ENCODE peak calls at places on chromosomes 1 and 21, in five cellular contexts. One of them, this sample, is unnamed. For H3K27me3, the result is how much of the 10 kb centered on the place peaks cover.

GRCh38 chr1:247494746-247495145 is 36.8 kb upstream of the OR2B11 start:
- DNase-seq in brain microvascular endothelial cell: no peak
- DNase-seq in left ventricle myocardium inferior: no peak
- DNase-seq in pancreas: no peak
- DNase-seq in ovary: no peak
- DNase-seq in this sample: no peak

GRCh38 chr1:234433563-234434285 is 45.3 kb downstream of the TARBP1 start:
- DNase-seq in left ventricle myocardium inferior: no peak
- DNase-seq in ovary: no peak
- DNase-seq in brain microvascular endothelial cell: peak
- DNase-seq in pancreas: no peak
- DNase-seq in this sample: no peak

GRCh38 chr1:41861509-41862410 is 57.0 kb downstream of the HIVEP3 start:
- DNase-seq in pancreas: no peak
- DNase-seq in ovary: no peak
- DNase-seq in left ventricle myocardium inferior: no peak
- DNase-seq in brain microvascular endothelial cell: no peak
- DNase-seq in this sample: no peak

GRCh38 chr21:36135391-36136094 is 664 bp downstream of the CBR3 start:
- DNase-seq in pancreas: peak
- DNase-seq in ovary: peak
- DNase-seq in left ventricle myocardium inferior: peak
- DNase-seq in brain microvascular endothelial cell: peak
- DNase-seq in this sample: peak

GRCh38 chr1:231808990-231809389 is 182.4 kb downstream of the DISC1 start:
- DNase-seq in brain microvascular endothelial cell: peak
- DNase-seq in ovary: no peak
- DNase-seq in left ventricle myocardium inferior: no peak
- DNase-seq in pancreas: no peak
- DNase-seq in this sample: peak

GRCh38 chr1:175968486-175969182 is 225.2 kb upstream of the TNR start:
- DNase-seq in left ventricle myocardium inferior: no peak
- DNase-seq in pancreas: no peak
- DNase-seq in ovary: no peak
- DNase-seq in brain microvascular endothelial cell: no peak
- DNase-seq in this sample: no peak

GRCh38 chr1:7315316-7315715 is 455.8 kb upstream of the VAMP3 start:
- DNase-seq in pancreas: no peak
- DNase-seq in ovary: no peak
- DNase-seq in brain microvascular endothelial cell: no peak
- DNase-seq in left ventricle myocardium inferior: no peak
- DNase-seq in this sample: no peak

GRCh38 chr1:87644500-87645245 is 316.0 kb downstream of the LMO4 start:
- DNase-seq in brain microvascular endothelial cell: peak
- DNase-seq in ovary: no peak
- DNase-seq in left ventricle myocardium inferior: no peak
- DNase-seq in pancreas: no peak
- DNase-seq in this sample: no peak

GRCh38 chr1:242189591-242189990 is 190.7 kb upstream of the MAP1LC3C start:
- DNase-seq in left ventricle myocardium inferior: no peak
- DNase-seq in brain microvascular endothelial cell: no peak
- DNase-seq in pancreas: no peak
- DNase-seq in ovary: no peak
- DNase-seq in this sample: no peak

GRCh38 chr1:99240621-99241020 is 23.7 kb upstream of the PLPPR4 start:
- DNase-seq in left ventricle myocardium inferior: no peak
- DNase-seq in ovary: no peak
- DNase-seq in brain microvascular endothelial cell: no peak
- DNase-seq in pancreas: no peak
- DNase-seq in this sample: no peak

GRCh38 chr21:44966135-44967081 is 26.6 kb downstream of the SLX9 start:
- DNase-seq in ovary: peak
- DNase-seq in pancreas: no peak
- DNase-seq in brain microvascular endothelial cell: no peak
- DNase-seq in left ventricle myocardium inferior: peak
- DNase-seq in this sample: no peak

GRCh38 chr1:98940680-98941079 is 64.0 kb downstream of the PLPPR5 start:
- DNase-seq in left ventricle myocardium inferior: no peak
- DNase-seq in brain microvascular endothelial cell: peak
- DNase-seq in pancreas: no peak
- DNase-seq in ovary: no peak
- DNase-seq in this sample: no peak

GRCh38 chr1:54850082-54850730 is 36.8 kb downstream of the DHCR24 start:
- DNase-seq in ovary: no peak
- DNase-seq in brain microvascular endothelial cell: no peak
- DNase-seq in left ventricle myocardium inferior: no peak
- DNase-seq in pancreas: no peak
- DNase-seq in this sample: no peak

GRCh38 chr1:26162220-26162703 is 3.4 kb downstream of the FAM110D start:
- DNase-seq in brain microvascular endothelial cell: no peak
- DNase-seq in ovary: no peak
- DNase-seq in pancreas: no peak
- DNase-seq in left ventricle myocardium inferior: no peak
- DNase-seq in this sample: no peak

GRCh38 chr1:113123737-113124136 is 50.7 kb downstream of the LRIG2 start:
- DNase-seq in pancreas: no peak
- DNase-seq in left ventricle myocardium inferior: no peak
- DNase-seq in brain microvascular endothelial cell: peak
- DNase-seq in ovary: peak
- DNase-seq in this sample: no peak

GRCh38 chr1:144551107-144551542 is 41.6 kb upstream of the PPIAL4F start:
- DNase-seq in left ventricle myocardium inferior: no peak
- DNase-seq in ovary: no peak
- DNase-seq in pancreas: no peak
- DNase-seq in brain microvascular endothelial cell: no peak
- DNase-seq in this sample: no peak

GRCh38 chr1:107993920-107994319 is 28.9 kb upstream of the VAV3 start:
- DNase-seq in left ventricle myocardium inferior: no peak
- DNase-seq in brain microvascular endothelial cell: no peak
- DNase-seq in ovary: no peak
- DNase-seq in pancreas: no peak
- DNase-seq in this sample: no peak

GRCh38 chr1:28143496-28144202 is 32.8 kb downstream of the PTAFR start:
- DNase-seq in pancreas: no peak
- DNase-seq in left ventricle myocardium inferior: no peak
- DNase-seq in ovary: no peak
- DNase-seq in brain microvascular endothelial cell: no peak
- DNase-seq in this sample: no peak

GRCh38 chr1:201365251-201365650 is 12.2 kb downstream of the TNNT2 start:
- DNase-seq in ovary: no peak
- DNase-seq in left ventricle myocardium inferior: peak
- DNase-seq in pancreas: no peak
- DNase-seq in brain microvascular endothelial cell: no peak
- DNase-seq in this sample: no peak

GRCh38 chr1:59645893-59646292 is 168.9 kb upstream of the HOOK1 start:
- DNase-seq in left ventricle myocardium inferior: no peak
- DNase-seq in ovary: peak
- DNase-seq in pancreas: no peak
- DNase-seq in brain microvascular endothelial cell: no peak
- DNase-seq in this sample: no peak

GRCh38 chr1:58849556-58849955 is 65.7 kb upstream of the JUN start:
- DNase-seq in ovary: no peak
- DNase-seq in left ventricle myocardium inferior: no peak
- DNase-seq in brain microvascular endothelial cell: no peak
- DNase-seq in pancreas: no peak
- DNase-seq in this sample: no peak

GRCh38 chr21:36506482-36506881 is 26.6 kb upstream of the CLDN14 start:
- DNase-seq in pancreas: no peak
- DNase-seq in left ventricle myocardium inferior: no peak
- DNase-seq in brain microvascular endothelial cell: no peak
- DNase-seq in ovary: no peak
- DNase-seq in this sample: no peak

GRCh38 chr1:161928056-161928455 is 95.6 kb downstream of the OLFML2B start:
- DNase-seq in pancreas: no peak
- DNase-seq in brain microvascular endothelial cell: no peak
- DNase-seq in ovary: no peak
- DNase-seq in left ventricle myocardium inferior: no peak
- DNase-seq in this sample: no peak

GRCh38 chr1:15526021-15526489 is 593 bp upstream of the DNAJC16 start:
- DNase-seq in left ventricle myocardium inferior: no peak
- DNase-seq in brain microvascular endothelial cell: no peak
- DNase-seq in ovary: peak
- DNase-seq in pancreas: no peak
- DNase-seq in this sample: no peak

GRCh38 chr1:43622471-43622870 is 27.5 kb upstream of the KDM4A start:
- DNase-seq in pancreas: no peak
- DNase-seq in left ventricle myocardium inferior: no peak
- DNase-seq in ovary: no peak
- DNase-seq in brain microvascular endothelial cell: peak
- DNase-seq in this sample: peak

GRCh38 chr1:9242338-9242969 is 7.9 kb downstream of the H6PD start:
- DNase-seq in pancreas: peak
- DNase-seq in left ventricle myocardium inferior: peak
- DNase-seq in ovary: peak
- DNase-seq in brain microvascular endothelial cell: no peak
- DNase-seq in this sample: peak

GRCh38 chr1:3743421-3743820 is 8.8 kb upstream of the CCDC27 start:
- DNase-seq in ovary: no peak
- DNase-seq in left ventricle myocardium inferior: no peak
- DNase-seq in brain microvascular endothelial cell: no peak
- DNase-seq in pancreas: no peak
- DNase-seq in this sample: no peak

GRCh38 chr1:36182734-36183133 is 26.8 kb downstream of the MAP7D1 start:
- DNase-seq in pancreas: no peak
- DNase-seq in left ventricle myocardium inferior: no peak
- DNase-seq in ovary: no peak
- DNase-seq in brain microvascular endothelial cell: no peak
- DNase-seq in this sample: no peak

GRCh38 chr1:22344851-22345560 is 106.6 kb upstream of the ZBTB40 start:
- DNase-seq in brain microvascular endothelial cell: no peak
- DNase-seq in left ventricle myocardium inferior: no peak
- DNase-seq in ovary: no peak
- DNase-seq in pancreas: no peak
- DNase-seq in this sample: no peak
- H3K27me3 ChIP-seq in brain microvascular endothelial cell: under half
- H3K27me3 ChIP-seq in left ventricle myocardium inferior: half or more
- H3K27me3 ChIP-seq in ovary: under half
- H3K27me3 ChIP-seq in pancreas: under half
- H3K27me3 ChIP-seq in this sample: under half

GRCh38 chr1:148354909-148355308 is 128.2 kb downstream of the PPIAL4G start:
- DNase-seq in ovary: no peak
- DNase-seq in left ventricle myocardium inferior: no peak
- DNase-seq in pancreas: no peak
- DNase-seq in brain microvascular endothelial cell: no peak
- DNase-seq in this sample: no peak

GRCh38 chr1:148352470-148353118 is 130.5 kb downstream of the PPIAL4G start:
- DNase-seq in ovary: no peak
- DNase-seq in pancreas: no peak
- DNase-seq in brain microvascular endothelial cell: no peak
- DNase-seq in left ventricle myocardium inferior: no peak
- DNase-seq in this sample: no peak

GRCh38 chr1:148353461-148354283 is 129.4 kb downstream of the PPIAL4G start:
- DNase-seq in ovary: no peak
- DNase-seq in brain microvascular endothelial cell: peak
- DNase-seq in left ventricle myocardium inferior: no peak
- DNase-seq in pancreas: no peak
- DNase-seq in this sample: no peak

GRCh38 chr1:148355976-148356375 is 127.1 kb downstream of the PPIAL4G start:
- DNase-seq in brain microvascular endothelial cell: no peak
- DNase-seq in ovary: no peak
- DNase-seq in pancreas: no peak
- DNase-seq in left ventricle myocardium inferior: no peak
- DNase-seq in this sample: no peak

DNA sequence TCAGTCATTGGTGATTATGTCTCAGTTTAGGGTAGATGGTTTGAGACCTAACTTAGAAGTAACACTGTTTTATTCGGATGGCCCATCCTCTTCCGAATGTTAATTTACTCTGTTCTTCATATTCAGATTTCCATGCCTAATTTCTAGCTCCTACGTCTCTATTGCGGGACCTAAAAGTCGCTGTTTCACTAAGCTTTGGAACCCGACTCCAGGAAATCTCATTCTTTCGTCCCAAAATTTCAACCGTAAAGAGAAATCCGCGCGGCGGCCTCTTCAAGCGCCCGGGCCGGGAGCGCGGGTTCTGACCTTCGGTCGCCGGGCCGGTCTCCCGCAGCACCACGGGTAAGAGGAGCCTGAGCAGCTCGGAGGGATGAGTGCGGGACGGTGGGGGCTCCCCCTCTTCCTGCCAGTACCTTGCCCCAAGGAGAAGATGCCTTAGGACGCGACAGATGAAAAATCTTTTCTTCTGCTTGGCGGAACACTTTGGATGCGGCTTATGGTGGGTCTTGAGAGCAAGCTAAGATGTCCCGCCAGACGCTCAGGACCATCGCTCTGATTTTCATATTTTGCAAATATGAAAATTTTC is 128.7 kb downstream of the PPIAL4G start:
- DNase-seq in pancreas: no peak
- DNase-seq in ovary: no peak
- DNase-seq in left ventricle myocardium inferior: no peak
- DNase-seq in brain microvascular endothelial cell: no peak
- DNase-seq in this sample: no peak
- H3K27me3 ChIP-seq in pancreas: under half
- H3K27me3 ChIP-seq in ovary: under half
- H3K27me3 ChIP-seq in left ventricle myocardium inferior: half or more
- H3K27me3 ChIP-seq in brain microvascular endothelial cell: under half
- H3K27me3 ChIP-seq in this sample: half or more

GRCh38 chr21:41317458-41317857 is 857 bp downstream of the FAM3B start:
- DNase-seq in ovary: no peak
- DNase-seq in pancreas: peak
- DNase-seq in left ventricle myocardium inferior: no peak
- DNase-seq in brain microvascular endothelial cell: no peak
- DNase-seq in this sample: no peak
- H3K27me3 ChIP-seq in ovary: under half
- H3K27me3 ChIP-seq in pancreas: under half
- H3K27me3 ChIP-seq in left ventricle myocardium inferior: half or more
- H3K27me3 ChIP-seq in brain microvascular endothelial cell: under half
- H3K27me3 ChIP-seq in this sample: under half

GRCh38 chr1:94819945-94820746 is at the start of gene SLC44A3:
- DNase-seq in pancreas: peak
- DNase-seq in left ventricle myocardium inferior: peak
- DNase-seq in brain microvascular endothelial cell: no peak
- DNase-seq in ovary: peak
- DNase-seq in this sample: peak
- H3K27me3 ChIP-seq in pancreas: under half
- H3K27me3 ChIP-seq in left ventricle myocardium inferior: under half
- H3K27me3 ChIP-seq in brain microvascular endothelial cell: under half
- H3K27me3 ChIP-seq in ovary: under half
- H3K27me3 ChIP-seq in this sample: half or more

DNA sequence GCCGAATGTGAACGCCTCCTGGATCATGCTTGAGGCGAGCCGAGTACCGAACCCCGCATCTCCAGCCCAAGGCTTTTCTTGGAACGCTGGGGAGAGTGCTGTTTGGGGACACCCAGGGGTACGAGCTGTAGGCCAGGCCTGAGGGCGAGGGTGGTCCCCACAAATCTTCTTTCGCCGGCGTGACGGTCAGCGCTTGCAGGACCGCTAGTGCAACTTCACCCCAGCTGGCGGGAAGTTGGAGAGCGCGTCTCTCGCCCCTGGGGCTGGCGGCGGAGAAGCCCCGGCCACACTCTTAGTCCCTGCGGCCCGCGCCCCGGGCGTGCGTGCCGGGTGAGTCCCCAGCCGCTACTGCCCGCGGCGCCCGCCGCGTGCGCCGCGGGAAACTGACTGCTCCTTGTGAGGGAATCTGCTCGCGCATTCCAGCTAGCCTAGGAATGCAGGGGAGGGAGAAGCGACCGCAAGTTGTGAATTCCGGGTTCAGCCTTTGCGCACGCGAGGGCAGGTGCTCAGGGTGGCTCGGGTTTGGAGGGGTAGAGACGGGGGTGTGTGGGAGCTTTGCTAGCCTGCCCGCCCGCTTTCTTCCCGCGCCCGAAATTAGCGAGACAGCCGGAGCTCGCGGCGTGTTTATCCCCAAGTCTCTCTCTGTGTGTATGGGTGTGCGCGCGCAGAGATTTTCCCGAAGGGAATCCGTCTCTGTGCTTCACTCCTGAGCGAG is 884 bp downstream of the LHX4 start:
- DNase-seq in brain microvascular endothelial cell: no peak
- DNase-seq in left ventricle myocardium inferior: no peak
- DNase-seq in pancreas: no peak
- DNase-seq in ovary: no peak
- DNase-seq in this sample: no peak
- H3K27me3 ChIP-seq in brain microvascular endothelial cell: half or more
- H3K27me3 ChIP-seq in left ventricle myocardium inferior: half or more
- H3K27me3 ChIP-seq in pancreas: under half
- H3K27me3 ChIP-seq in ovary: under half
- H3K27me3 ChIP-seq in this sample: half or more

This sample was measured in left lung.